ENCODE peak calls at places on chromosome 4, in seven cellular contexts. L is CD4-positive, CD25-positive, alpha-beta regulatory T cell; F is sciatic nerve; M is activated CD4-positive, alpha-beta T cell treated with anti-CD3 and anti-CD28 coated beads, Interleukin-2, amount 50 U/mL, for 1 hour; J is bronchial epithelial cell; I is NCI-H1092; R is PC-9. S is an unnamed sample.

GRCh38 chr4:156294577-156294976 is 340.9 kb upstream of the CTSO start:
- DNase-seq in L (no peak), F (no peak), M (no peak), J (peak), I (no peak), R (peak), S (peak)

GRCh38 chr4:98261291-98262271 is at the start of gene RAP1GDS1:
- DNase-seq in L (peak), F (peak), M (peak), J (peak), I (peak), R (peak), S (no peak)

GRCh38 chr4:27594917-27595316 is 734.3 kb downstream of the STIM2 start:
- DNase-seq in L (no peak), F (no peak), M (no peak), J (no peak), I (no peak), R (no peak), S (no peak)

GRCh38 chr4:105241456-105241855 is 94.8 kb downstream of the TET2 start:
- DNase-seq in L (no peak), F (no peak), M (no peak), J (no peak), I (peak), R (no peak), S (no peak)

GRCh38 chr4:93731448-93731847 is 97.1 kb upstream of the ATOH1 start:
- DNase-seq in L (no peak), F (no peak), M (no peak), J (no peak), I (no peak), R (no peak), S (no peak)

GRCh38 chr4:138804705-138805104 is 210.9 kb upstream of the NOCT start:
- DNase-seq in L (no peak), F (no peak), M (no peak), J (no peak), I (no peak), R (no peak), S (no peak)

GRCh38 chr4:8019396-8020365 is 80.0 kb upstream of the AFAP1 start:
- DNase-seq in L (no peak), F (no peak), M (no peak), J (peak), I (no peak), R (peak), S (peak)

GRCh38 chr4:154560824-154561231 is 2.0 kb upstream of the FGB start:
- DNase-seq in L (no peak), F (no peak), M (no peak), J (peak), I (no peak), R (peak), S (no peak)

GRCh38 chr4:141131738-141132688 is 1.3 kb downstream of the RNF150 start:
- DNase-seq in L (no peak), F (peak), M (no peak), J (no peak), I (no peak), R (no peak), S (no peak)

GRCh38 chr4:11543710-11544109 is 115.0 kb upstream of the HS3ST1 start:
- DNase-seq in L (no peak), F (no peak), M (no peak), J (peak), I (no peak), R (peak), S (peak)

GRCh38 chr4:86950835-86951525 is 16.2 kb downstream of the AFF1 start:
- DNase-seq in L (no peak), F (no peak), M (no peak), J (no peak), I (no peak), R (no peak), S (no peak)

GRCh38 chr4:14934704-14935390 is 67.4 kb upstream of the CPEB2 start:
- DNase-seq in L (no peak), F (no peak), M (no peak), J (no peak), I (no peak), R (no peak), S (no peak)

GRCh38 chr4:26568446-26568994 is 15.4 kb upstream of the TBC1D19 start:
- DNase-seq in L (no peak), F (no peak), M (no peak), J (peak), I (no peak), R (peak), S (no peak)

GRCh38 chr4:164508126-164508525 is 245.8 kb upstream of the SMIM31 start:
- DNase-seq in L (no peak), F (no peak), M (no peak), J (no peak), I (no peak), R (no peak), S (no peak)

GRCh38 chr4:156195914-156196313 is 242.2 kb upstream of the CTSO start:
- DNase-seq in L (no peak), F (no peak), M (no peak), J (no peak), I (no peak), R (no peak), S (no peak)

S was measured in epithelial cell of prostate.